ENCODE peak calls at places on chromosomes 3 and 15, in five cellular contexts. T is NCI-H345, F is islet precursor cell, G is choroid plexus epithelial cell, E is NCI-H524. C is an unnamed sample.

GRCh38 chr3:170644711-170645110 is 58.8 kb upstream of the SLC7A14 start:
- DNase-seq in E (no peak), T (no peak), F (no peak), G (no peak), C (no peak)

GRCh38 chr3:89145995-89146394 is 38.6 kb downstream of the EPHA3 start:
- DNase-seq in E (no peak), T (no peak), G (peak), F (peak), C (peak)

GRCh38 chr3:187919018-187919417 is 173.8 kb upstream of the BCL6 start:
- DNase-seq in T (no peak), G (peak), F (no peak), E (no peak), C (peak)

GRCh38 chr3:132713977-132714727 is 8.1 kb downstream of the NPHP3 start:
- DNase-seq in E (no peak), G (no peak), F (no peak), T (no peak), C (no peak)

GRCh38 chr3:79351693-79352092 is 416.1 kb downstream of the ROBO1 start:
- DNase-seq in T (no peak), G (no peak), E (no peak), F (no peak), C (no peak)

GRCh38 chr3:117622130-117622841 is 912.7 kb downstream of the TUSC7 start:
- DNase-seq in G (peak), T (peak), F (peak), E (no peak), C (peak)

GRCh38 chr3:16146015-16146730 is 28.3 kb upstream of the GALNT15 start:
- DNase-seq in T (no peak), E (no peak), F (no peak), G (no peak), C (no peak)

GRCh38 chr15:88621789-88622604 is 857 bp downstream of the AEN start:
- DNase-seq in G (peak), E (no peak), F (peak), T (no peak), C (peak)

GRCh38 chr15:89659295-89659694 is 4.0 kb upstream of the KIF7 start:
- DNase-seq in E (no peak), T (no peak), F (no peak), G (no peak), C (no peak)

GRCh38 chr3:171157286-171157685 is 130.8 kb upstream of the SLC2A2 start:
- DNase-seq in T (no peak), F (peak), E (peak), G (no peak), C (no peak)

GRCh38 chr15:96330064-96330449 is 443 bp upstream of the NR2F2 start:
- DNase-seq in T (peak), F (no peak), E (peak), G (peak), C (peak)

GRCh38 chr15:63050737-63051700 is 8.5 kb downstream of the TPM1 start:
- DNase-seq in T (no peak), G (peak), E (no peak), F (no peak), C (peak)

GRCh38 chr15:73867426-73867825 is 5.9 kb upstream of the TBC1D21 start:
- DNase-seq in G (no peak), E (no peak), F (peak), T (no peak), C (no peak)

GRCh38 chr15:23437146-23437545 is 9.9 kb downstream of the GOLGA6L2 start:
- DNase-seq in G (no peak), T (no peak), E (no peak), F (no peak), C (no peak)

GRCh38 chr3:133515127-133515526 is 58.4 kb upstream of the CDV3 start:
- DNase-seq in T (no peak), E (no peak), F (no peak), G (no peak), C (no peak)

GRCh38 chr3:112038863-112039262 is 4.3 kb downstream of the TMPRSS7 start:
- DNase-seq in F (no peak), G (peak), E (no peak), T (no peak), C (peak)

GRCh38 chr3:69422751-69423150 is 36.9 kb upstream of the FRMD4B start:
- DNase-seq in F (no peak), G (peak), E (no peak), T (no peak), C (peak)

GRCh38 chr15:70254186-70254974 is 156.7 kb upstream of the TLE3 start:
- DNase-seq in F (no peak), G (no peak), T (no peak), E (no peak), C (no peak)

GRCh38 chr3:54853573-54854404 is 74.1 kb downstream of the LRTM1 start:
- DNase-seq in T (peak), E (peak), G (peak), F (peak), C (peak)

GRCh38 chr3:177463863-177464262 is 266.6 kb upstream of the TBL1XR1 start:
- DNase-seq in T (no peak), F (peak), E (no peak), G (peak), C (peak)

GRCh38 chr15:27438403-27439375 is 467.7 kb downstream of the GABRG3 start:
- DNase-seq in E (no peak), F (no peak), G (peak), T (no peak), C (peak)

GRCh38 chr3:160027541-160028195 is 39.0 kb downstream of the IL12A start:
- DNase-seq in F (no peak), T (no peak), E (no peak), G (peak), C (peak)

GRCh38 chr3:101720851-101721649 is 3.4 kb upstream of the CEP97 start:
- DNase-seq in T (no peak), E (no peak), F (peak), G (no peak), C (peak)

GRCh38 chr15:34616613-34617012 is 33.2 kb upstream of the GOLGA8B start:
- DNase-seq in F (peak), T (no peak), E (no peak), G (peak), C (peak)

GRCh38 chr15:37101634-37102314 is 1.4 kb upstream of the MEIS2 start:
- DNase-seq in E (peak), F (peak), G (peak), T (peak), C (peak)

GRCh38 chr3:29313074-29313473 is 32.2 kb downstream of the RBMS3 start:
- DNase-seq in E (no peak), G (no peak), F (no peak), T (no peak), C (peak)

GRCh38 chr15:89122532-89123525 is 34.6 kb downstream of the ABHD2 start:
- DNase-seq in F (no peak), T (no peak), E (no peak), G (no peak), C (peak)

GRCh38 chr3:16838561-16838960 is 46.2 kb upstream of the PLCL2 start:
- DNase-seq in F (no peak), G (no peak), T (no peak), E (peak), C (no peak)

GRCh38 chr15:39919740-39920509 is at the start of gene GPR176:
- DNase-seq in E (peak), T (peak), G (peak), F (peak), C (peak)

GRCh38 chr15:97525809-97526208 is 434.7 kb upstream of the ARRDC4 start:
- DNase-seq in E (no peak), T (no peak), F (no peak), G (no peak), C (no peak)

GRCh38 chr15:64895285-64896065 is 16.2 kb upstream of the ANKDD1A start:
- DNase-seq in F (no peak), T (no peak), E (peak), G (peak), C (no peak)

GRCh38 chr15:49589030-49589429 is 31.6 kb downstream of the FAM227B start:
- DNase-seq in G (peak), F (no peak), T (no peak), E (no peak), C (no peak)

GRCh38 chr3:105495021-105495420 is 128.3 kb downstream of the ALCAM start:
- DNase-seq in T (no peak), F (no peak), E (no peak), G (peak), C (peak)

GRCh38 chr3:61776390-61776789 is 215.0 kb downstream of the PTPRG start:
- DNase-seq in T (no peak), F (no peak), G (no peak), E (no peak), C (no peak)

GRCh38 chr3:107753494-107753893 is 230.7 kb downstream of the BBX start:
- DNase-seq in G (peak), F (peak), E (peak), T (peak), C (peak)

GRCh38 chr3:151086484-151087456 is 1.3 kb downstream of the MED12L start:
- DNase-seq in T (peak), G (peak), E (peak), F (peak), C (peak)